ENCODE peak calls at places on chromosomes 12 and 14, in four cellular contexts. R is right atrium auricular region, Y is SK-N-SH, V is kidney. E is an unnamed sample.

GRCh38 chr12:101042211-101042610 is 167.8 kb downstream of the SLC5A8 start:
- DNase-seq in R (no peak), Y (no peak), V (no peak), E (no peak)

GRCh38 chr14:99758121-99758871 is 34.9 kb upstream of the EML1 start:
- DNase-seq in Y (no peak), R (no peak), V (peak; percentile 52), E (no peak)

GRCh38 chr12:93361159-93361919 is 16.4 kb upstream of the NUDT4 start:
- DNase-seq in R (peak; percentile 69), Y (no peak), V (no peak), E (peak; percentile 65)

GRCh38 chr12:110546339-110546738 is 36.8 kb downstream of the PPTC7 start:
- DNase-seq in Y (no peak), V (no peak), R (no peak), E (peak; percentile 83)

GRCh38 chr14:100538566-100539318 is 48.5 kb downstream of the BEGAIN start:
- DNase-seq in R (no peak), Y (peak; percentile 29), V (peak; percentile 72), E (no peak)

GRCh38 chr14:95299271-95299670 is 20.4 kb downstream of the CLMN start:
- DNase-seq in V (peak; percentile 36), R (no peak), Y (no peak), E (no peak)

GRCh38 chr12:59808317-59808910 is 212.6 kb downstream of the SLC16A7 start:
- DNase-seq in V (no peak), Y (peak; percentile 43), R (no peak), E (peak; percentile 56)

GRCh38 chr12:92784795-92785562 is 82.2 kb downstream of the PLEKHG7 start:
- DNase-seq in R (no peak), V (no peak), Y (peak; percentile 38), E (peak; percentile 87)

GRCh38 chr14:30214456-30215090 is 286.9 kb upstream of the PRKD1 start:
- DNase-seq in V (no peak), R (no peak), Y (peak; percentile 3), E (peak; percentile 89)

GRCh38 chr14:104218361-104219180 is 80.2 kb downstream of the KIF26A start:
- DNase-seq in Y (no peak), V (peak; percentile 66), R (no peak), E (no peak)

GRCh38 chr12:19382111-19382526 is 57.2 kb upstream of the AEBP2 start:
- DNase-seq in V (no peak), Y (no peak), R (peak; percentile 59), E (peak; percentile 84)

GRCh38 chr14:22549981-22550670 is 38.9 kb downstream of the DAD1 start:
- DNase-seq in Y (no peak), R (no peak), V (no peak), E (no peak)

GRCh38 chr12:120474092-120474960 is 4.8 kb upstream of the SRSF9 start:
- DNase-seq in Y (peak; percentile 27), V (no peak), R (no peak), E (peak; percentile 51)

GRCh38 chr14:92847220-92848148 is 53.4 kb downstream of the GOLGA5 start:
- DNase-seq in Y (no peak), R (no peak), V (no peak), E (no peak)

GRCh38 chr14:101876539-101876938 is 87.8 kb upstream of the DYNC1H1 start:
- DNase-seq in V (no peak), Y (peak; percentile 87), R (peak; percentile 80), E (peak; percentile 61)

GRCh38 chr14:94918896-94919295 is 149.0 kb upstream of the GSC start:
- DNase-seq in R (no peak), Y (no peak), V (no peak), E (no peak)

GRCh38 chr14:50795909-50796308 is 35.1 kb downstream of the NIN start:
- DNase-seq in R (no peak), V (no peak), Y (no peak), E (no peak)

GRCh38 chr14:50795127-50795526 is 35.8 kb downstream of the NIN start:
- DNase-seq in Y (no peak), R (no peak), V (no peak), E (no peak)

GRCh38 chr14:50797250-50798047 is 33.5 kb downstream of the NIN start:
- DNase-seq in V (no peak), Y (no peak), R (no peak), E (no peak)

GRCh38 chr14:50798048-50798421 is 32.9 kb downstream of the NIN start:
- DNase-seq in V (no peak), R (no peak), Y (no peak), E (no peak)

DNA sequence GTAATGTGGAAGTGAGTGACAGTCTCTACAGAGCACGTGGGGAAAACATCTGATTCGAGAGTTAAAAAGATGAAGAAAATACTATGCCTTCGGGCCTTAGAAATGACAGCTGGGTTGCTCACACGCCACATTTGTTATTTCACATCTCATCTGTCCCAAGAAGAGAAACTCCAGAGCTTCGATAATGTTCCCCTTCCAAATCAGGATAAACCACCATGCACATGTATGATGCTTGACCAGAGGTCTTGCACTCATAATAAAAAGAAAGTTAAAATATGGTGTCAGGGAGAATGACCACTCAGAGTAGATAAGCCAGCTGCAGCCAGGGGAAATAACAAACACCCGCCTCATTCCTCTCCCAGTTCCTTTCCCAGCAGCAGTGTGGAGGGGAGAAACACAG is 34.6 kb downstream of the NIN start:
- DNase-seq in Y (no peak), V (no peak), R (no peak), E (no peak)
- H3K4me3 ChIP-seq in Y (no peak overlapping the region), V (no peak overlapping the region), R (no peak overlapping the region), E (no peak overlapping the region)

GRCh38 chr12:68348419-68348818 is 16.3 kb upstream of the MDM1 start:
- DNase-seq in R (no peak), V (no peak), Y (no peak), E (no peak)

GRCh38 chr12:68349083-68349700 is 17.0 kb upstream of the MDM1 start:
- DNase-seq in R (no peak), V (no peak), Y (no peak), E (no peak)

GRCh38 chr12:68349921-68350606 is 17.9 kb upstream of the MDM1 start:
- DNase-seq in V (no peak), R (no peak), Y (no peak), E (no peak)

GRCh38 chr12:68352067-68352466 is 19.9 kb upstream of the MDM1 start:
- DNase-seq in R (no peak), Y (no peak), V (no peak), E (no peak)

GRCh38 chr12:68350753-68351152 is 18.6 kb upstream of the MDM1 start:
- DNase-seq in R (no peak), Y (no peak), V (no peak), E (peak; percentile 45)
- H3K9me3 ChIP-seq in R (no peaks in the 10 kb centered on the region), Y (no peaks in the 10 kb centered on the region), V (no peaks in the 10 kb centered on the region), E (no peaks in the 10 kb centered on the region)

GRCh38 chr14:74620497-74620921 is 8.5 kb upstream of the LTBP2 start:
- DNase-seq in Y (no peak), R (no peak), V (no peak), E (no peak)

GRCh38 chr14:74616996-74617700 is 5.1 kb upstream of the LTBP2 start:
- DNase-seq in V (no peak), Y (no peak), R (no peak), E (no peak)

GRCh38 chr14:74616507-74616906 is 4.5 kb upstream of the LTBP2 start:
- DNase-seq in V (no peak), R (no peak), Y (no peak), E (no peak)

GRCh38 chr14:74619672-74620131 is 7.7 kb upstream of the LTBP2 start:
- DNase-seq in V (peak; percentile 91), R (peak; percentile 94), Y (no peak), E (peak; percentile 98)

DNA sequence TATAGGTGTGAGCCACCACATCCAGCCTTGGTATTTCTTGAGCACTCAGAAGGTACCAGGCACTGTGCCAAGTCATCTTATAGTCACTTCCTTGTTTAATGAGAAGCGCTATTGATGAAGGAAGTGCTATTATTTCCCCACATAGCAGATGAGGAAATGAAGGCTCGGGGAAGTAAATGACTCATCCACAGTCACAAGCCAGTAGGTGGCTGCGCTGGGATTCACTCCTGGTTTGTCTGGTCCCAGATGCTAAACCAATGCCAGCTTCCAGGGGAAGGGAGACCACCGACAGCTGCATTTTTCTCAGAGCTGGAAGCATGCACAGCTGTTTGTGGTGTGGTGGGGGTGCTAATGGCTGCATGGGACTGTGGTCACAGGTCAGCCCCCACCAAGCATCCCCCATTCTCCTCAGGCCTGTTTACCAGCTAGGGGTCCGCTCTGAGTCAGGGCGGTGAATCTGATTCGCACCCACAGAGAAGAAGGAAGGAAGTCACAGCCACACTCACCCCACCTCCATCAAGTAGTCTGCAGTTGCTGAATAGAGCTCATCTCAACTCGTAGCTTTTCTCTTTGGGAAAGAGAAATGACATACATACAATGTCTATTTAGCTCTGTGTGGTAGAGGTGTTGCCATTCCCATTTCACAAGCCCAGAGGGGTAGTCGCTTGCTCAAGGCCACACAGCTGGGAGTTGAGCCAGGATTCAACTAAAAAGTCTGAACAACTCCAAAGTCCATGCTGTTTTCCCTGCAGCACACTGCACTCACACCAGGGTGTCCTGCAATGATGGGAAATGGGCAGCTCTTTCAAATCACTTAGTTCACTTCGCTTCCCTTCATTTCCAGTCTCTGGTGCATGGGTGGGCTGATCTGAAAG is 6.3 kb upstream of the LTBP2 start:
- DNase-seq in R (no peak), Y (no peak), V (no peak), E (peak; percentile 79)
- H3K4me3 ChIP-seq in R (no peak overlapping the region), Y (peak overlapping the region; percentile 10), V (no peak overlapping the region), E (no peak overlapping the region)

DNA sequence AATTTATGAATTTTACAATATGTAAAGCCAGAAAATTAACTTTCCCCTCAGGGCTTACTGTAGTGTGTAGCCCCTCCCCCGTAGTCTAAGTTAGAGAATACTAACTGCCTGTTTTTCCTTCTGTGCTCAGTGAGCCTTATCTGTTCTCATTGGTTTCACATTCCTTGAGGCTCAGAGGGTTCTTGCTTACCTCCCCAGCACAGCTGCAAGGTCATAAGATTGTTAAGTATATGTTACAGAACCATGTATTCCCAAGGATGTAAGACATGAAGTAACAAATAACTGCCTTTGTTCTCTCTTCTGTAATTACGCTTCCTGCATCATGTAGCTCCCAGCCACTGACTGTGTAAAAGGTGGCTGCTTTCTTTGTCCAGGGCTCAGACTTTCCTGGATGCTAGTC is 1351.1 kb downstream of the TMEM121 start:
- DNase-seq in R (no peak), V (no peak), Y (no peak), E (no peak)
- H3K9me3 ChIP-seq in R (no peaks in the 10 kb centered on the region), V (no peaks in the 10 kb centered on the region), Y (no peaks in the 10 kb centered on the region), E (no peaks in the 10 kb centered on the region)

GRCh38 chr14:69289811-69290520 is 30.0 kb downstream of the GALNT16 start:
- DNase-seq in R (peak; percentile 36), V (peak; percentile 76), Y (no peak), E (no peak)
- H3K4me3 ChIP-seq in R (no peak overlapping the region), V (no peak overlapping the region), Y (no peak overlapping the region), E (no peak overlapping the region)